ENCODE peak calls at places on chromosomes 16 and 17, in seven cellular contexts. D is GM23338, M is mammary epithelial cell, T is HepG2, U is fibroblast of lung, A is GM23248, J is OCI-LY7. O is an unnamed sample.

GRCh38 chr17:2406903-2407790 is 6.3 kb upstream of the MNT start:
- DNase-seq in D (no peak), M (peak; percentile 98), T (no peak), U (peak; percentile 93), A (peak; percentile 98), J (no peak), O (peak; percentile 91)

GRCh38 chr17:63189930-63190329 is 223.9 kb downstream of the TANC2 start:
- DNase-seq in D (no peak), M (peak; percentile 4), T (no peak), U (peak; percentile 26), A (peak; percentile 34), J (no peak), O (no peak)

GRCh38 chr16:30005341-30006094 is 5.3 kb downstream of the DOC2A start:
- DNase-seq in D (peak; percentile 79), M (no peak), T (peak; percentile 54), U (peak; percentile 45), A (peak; percentile 75), J (peak; percentile 59), O (peak; percentile 61)

GRCh38 chr17:3282901-3283300 is 15.3 kb downstream of the OR3A1 start:
- DNase-seq in D (no peak), M (no peak), T (no peak), U (no peak), A (no peak), J (no peak), O (no peak)

GRCh38 chr16:88297178-88297720 is 85.5 kb upstream of the ZNF469 start:
- DNase-seq in D (no peak), M (peak; percentile 64), T (no peak), U (no peak), A (no peak), J (no peak), O (no peak)

GRCh38 chr16:68070249-68070725 is 14.9 kb upstream of the NFATC3 start:
- DNase-seq in D (no peak), M (no peak), T (no peak), U (no peak), A (no peak), J (peak; percentile 45), O (no peak)

GRCh38 chr17:22505660-22506059 is 813.3 kb downstream of the KCNJ18 start:
- DNase-seq in D (no peak), M (no peak), T (no peak), U (no peak), A (no peak), J (no peak), O (no peak)

GRCh38 chr17:78450696-78451344 is 72.4 kb downstream of the PGS1 start:
- DNase-seq in D (peak; percentile 29), M (no peak), T (no peak), U (no peak), A (no peak), J (peak; percentile 15), O (no peak)

GRCh38 chr17:7357381-7357780 is 2.4 kb downstream of the TMEM95 start:
- DNase-seq in D (no peak), M (no peak), T (no peak), U (no peak), A (no peak), J (no peak), O (no peak)

GRCh38 chr17:68600123-68600880 is 865 bp downstream of the FAM20A start:
- DNase-seq in D (peak; percentile 84), M (peak; percentile 27), T (peak; percentile 59), U (no peak), A (peak; percentile 59), J (no peak), O (peak; percentile 77)

GRCh38 chr16:86700396-86700945 is 122.1 kb downstream of the FOXL1 start:
- DNase-seq in D (no peak), M (no peak), T (no peak), U (no peak), A (no peak), J (no peak), O (no peak)

GRCh38 chr17:42554250-42555121 is 1.8 kb downstream of the HSD17B1 start:
- DNase-seq in D (peak; percentile 96), M (peak; percentile 65), T (peak; percentile 86), U (peak; percentile 78), A (peak; percentile 83), J (peak; percentile 93), O (peak; percentile 92)

GRCh38 chr16:68246121-68246520 is 948 bp downstream of the PLA2G15 start:
- DNase-seq in D (no peak), M (no peak), T (no peak), U (no peak), A (no peak), J (no peak), O (no peak)

DNA sequence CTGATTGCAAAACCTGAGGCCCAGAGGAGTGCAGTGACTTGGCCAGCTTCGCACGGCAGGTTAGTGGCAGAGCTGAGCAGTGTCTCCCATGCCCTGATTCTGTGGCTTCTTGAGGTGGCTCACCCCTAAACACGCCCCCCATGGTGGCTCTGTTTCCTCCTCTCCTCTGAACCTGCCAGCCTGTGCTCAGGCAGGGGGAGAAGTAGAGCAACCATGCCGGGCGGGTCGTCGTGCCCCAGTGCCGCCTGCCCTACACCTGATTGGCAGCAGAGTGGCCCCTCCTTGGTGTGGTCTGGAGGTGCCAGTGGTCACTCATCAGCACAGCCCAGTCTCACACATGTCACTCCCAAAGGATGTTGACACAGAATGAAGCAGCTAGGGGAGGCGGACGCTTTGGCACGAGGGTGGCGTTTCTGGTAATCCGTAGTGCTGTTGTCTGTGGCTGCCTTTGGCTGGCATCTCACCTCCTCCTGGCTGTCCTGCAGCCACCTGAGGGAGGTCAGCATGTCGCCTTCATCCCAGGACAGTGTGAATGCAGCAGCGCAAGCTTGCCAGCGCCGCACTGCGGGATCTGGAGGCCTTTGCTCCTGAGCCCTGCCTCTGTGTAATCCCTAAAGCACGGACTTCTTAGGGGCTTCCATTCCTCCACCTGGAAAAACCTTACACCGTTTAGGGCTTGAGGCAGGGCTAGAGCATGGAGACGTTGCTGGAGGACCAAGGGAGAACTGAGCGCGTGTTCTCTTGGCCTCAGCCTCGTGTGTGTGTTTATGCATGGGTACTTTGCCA is 294.7 kb downstream of the SEC14L1 start:
- DNase-seq in D (no peak), M (no peak), T (no peak), U (no peak), A (no peak), J (no peak), O (no peak)
- H4K20me1 ChIP-seq in D (peaks cover 8% of the 10 kb centered on the region), M (peaks cover 17% of the 10 kb centered on the region), T (peaks cover 51% of the 10 kb centered on the region), U (peaks cover 2% of the 10 kb centered on the region), A (peaks cover 7% of the 10 kb centered on the region), J (no peaks in the 10 kb centered on the region), O (peaks cover 72% of the 10 kb centered on the region)

GRCh38 chr17:38353668-38354067 is 2.0 kb downstream of the SOCS7 start:
- DNase-seq in D (no peak), M (no peak), T (no peak), U (no peak), A (no peak), J (no peak), O (no peak)
- H3K79me2 ChIP-seq in D (peaks cover 58% of the 10 kb centered on the region), M (peaks cover 61% of the 10 kb centered on the region), T (peaks cover 58% of the 10 kb centered on the region), U (peaks cover 21% of the 10 kb centered on the region), A (peaks cover 65% of the 10 kb centered on the region), J (peaks cover 15% of the 10 kb centered on the region), O (peaks cover 65% of the 10 kb centered on the region)

GRCh38 chr17:50148226-50149098 is 2.0 kb downstream of the PPP1R9B start:
- DNase-seq in D (peak; percentile 40), M (peak; percentile 90), T (peak; percentile 51), U (no peak), A (peak; percentile 70), J (peak; percentile 84), O (peak; percentile 72)
- H4K20me1 ChIP-seq in D (no peaks in the 10 kb centered on the region), M (no peaks in the 10 kb centered on the region), T (peaks cover 11% of the 10 kb centered on the region), U (no peaks in the 10 kb centered on the region), A (peaks cover 4% of the 10 kb centered on the region), J (peaks cover 22% of the 10 kb centered on the region), O (peaks cover 39% of the 10 kb centered on the region)

DNA sequence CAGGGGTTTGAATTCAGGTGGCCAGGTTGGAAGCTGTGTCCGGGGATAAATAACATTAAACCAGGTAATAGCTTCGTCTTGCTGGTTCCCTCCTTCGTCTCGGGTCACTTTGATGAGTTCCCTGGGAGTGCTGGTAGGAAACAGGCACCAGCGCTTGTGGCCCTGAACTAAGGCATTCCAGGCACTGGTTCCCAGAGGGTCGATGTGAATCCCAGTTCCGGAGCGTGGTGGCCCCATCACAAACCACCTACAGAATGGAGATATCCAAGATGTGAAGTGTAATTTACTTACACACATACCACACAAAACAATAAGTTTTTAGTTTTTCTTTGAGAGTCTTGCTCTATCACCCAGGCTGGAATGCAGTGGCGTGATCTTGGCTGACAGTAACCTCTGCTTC is 2.6 kb downstream of the JMJD6 start:
- DNase-seq in D (no peak), M (no peak), T (no peak), U (no peak), A (no peak), J (no peak), O (no peak)
- H3K79me2 ChIP-seq in D (peaks cover 41% of the 10 kb centered on the region), M (peaks cover 78% of the 10 kb centered on the region), T (peaks cover 48% of the 10 kb centered on the region), U (peaks cover 51% of the 10 kb centered on the region), A (peaks cover 93% of the 10 kb centered on the region), J (peaks cover 50% of the 10 kb centered on the region), O (peaks cover 62% of the 10 kb centered on the region)